ENCODE peak calls at places on chromosomes 4 and X, in four cellular contexts. C is endodermal cell, X is tibial nerve, R is caudate nucleus. Z is an unnamed sample.

GRCh38 chr4:185318679-185319078 is 77.0 kb downstream of the LRP2BP start:
- DNase-seq in C (peak), X (no peak), R (no peak), Z (no peak)

GRCh38 chrX:1354036-1355019 is 17.7 kb downstream of the IL3RA start:
- DNase-seq in C (no peak), X (no peak), R (no peak), Z (no peak)

GRCh38 chr4:172830295-172830764 is 338.3 kb upstream of the GALNT7 start:
- DNase-seq in C (no peak), X (no peak), R (no peak), Z (peak)

GRCh38 chrX:38627683-38628082 is 66.3 kb downstream of the TSPAN7 start:
- DNase-seq in C (peak), X (no peak), R (no peak), Z (no peak)

GRCh38 chrX:119181491-119181890 is 53.9 kb upstream of the KIAA1210 start:
- DNase-seq in C (peak), X (no peak), R (no peak), Z (no peak)

GRCh38 chr4:152556814-152557213 is 20.9 kb upstream of the FBXW7 start:
- DNase-seq in C (no peak), X (no peak), R (no peak), Z (no peak)

GRCh38 chrX:118117069-118117405 is 427 bp upstream of the KLHL13 start:
- DNase-seq in C (no peak), X (peak), R (no peak), Z (no peak)

GRCh38 chrX:45344597-45344996 is 143.9 kb upstream of the DIPK2B start:
- DNase-seq in C (no peak), X (no peak), R (no peak), Z (no peak)

GRCh38 chrX:38175140-38175539 is 45.5 kb downstream of the SRPX start:
- DNase-seq in C (peak), X (no peak), R (no peak), Z (peak)

GRCh38 chr4:123479944-123480343 is 83.3 kb downstream of the SPRY1 start:
- DNase-seq in C (no peak), X (no peak), R (no peak), Z (no peak)

GRCh38 chr4:19580090-19580489 is 671.6 kb upstream of the SLIT2 start:
- DNase-seq in C (no peak), X (no peak), R (no peak), Z (no peak)

GRCh38 chrX:65821721-65822496 is 154.5 kb downstream of the MSN start:
- DNase-seq in C (no peak), X (no peak), R (no peak), Z (no peak)

GRCh38 chrX:13212191-13212651 is 107.6 kb downstream of the ATXN3L start:
- DNase-seq in C (no peak), X (no peak), R (no peak), Z (no peak)

GRCh38 chrX:153687121-153688039 is at the start of gene SLC6A8:
- DNase-seq in C (peak), X (peak), R (peak), Z (no peak)

GRCh38 chr4:75002381-75002780 is 69.5 kb downstream of the PARM1 start:
- DNase-seq in C (no peak), X (no peak), R (no peak), Z (no peak)

GRCh38 chr4:148216866-148217814 is 225.1 kb downstream of the NR3C2 start:
- DNase-seq in C (no peak), X (no peak), R (no peak), Z (no peak)
- H3K27ac ChIP-seq in C (no peak), X (peak), R (no peak), Z (no peak)

DNA sequence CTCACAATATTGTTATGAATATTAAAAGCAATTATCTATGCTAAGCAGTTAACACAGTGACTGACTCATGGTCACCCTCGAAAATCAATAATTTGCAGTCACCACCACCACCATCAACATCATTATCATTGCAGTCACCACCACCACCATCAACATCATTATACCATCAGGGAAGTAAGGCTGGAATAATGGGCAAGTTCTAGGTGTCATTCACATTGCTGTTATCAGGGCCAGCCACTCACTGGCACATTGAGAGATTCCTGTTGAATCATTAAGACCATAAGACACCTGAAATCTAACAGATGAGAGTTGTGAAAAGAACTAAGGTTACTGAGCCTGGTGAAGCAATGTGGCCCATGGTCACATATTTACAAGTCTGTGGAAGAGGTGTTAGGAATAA is 247.6 kb upstream of the BOD1L1 start:
- DNase-seq in C (no peak), X (no peak), R (no peak), Z (no peak)
- H3K27ac ChIP-seq in C (no peak), X (no peak), R (no peak), Z (no peak)

DNA sequence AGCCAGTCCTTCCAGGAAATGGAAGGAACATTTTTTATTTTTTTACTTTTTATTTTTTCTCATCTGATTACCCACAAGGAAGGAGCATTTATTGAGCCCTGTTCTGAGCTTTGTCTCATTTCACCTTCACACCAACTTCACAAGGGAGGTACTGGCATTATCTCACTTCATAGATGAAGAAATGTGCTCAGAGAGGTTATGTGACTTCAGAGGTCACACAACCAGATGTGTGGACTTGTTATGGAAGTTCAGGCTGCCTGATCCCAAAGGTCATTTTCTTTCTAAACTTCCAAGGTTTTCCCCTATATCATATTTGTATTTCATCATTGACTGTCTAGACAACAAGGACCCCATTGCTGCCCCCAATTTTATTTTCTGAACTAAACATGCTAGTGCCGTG is 160.3 kb downstream of the DCLK2 start:
- DNase-seq in C (no peak), X (no peak), R (no peak), Z (no peak)
- H3K27ac ChIP-seq in C (no peak), X (no peak), R (no peak), Z (no peak)

GRCh38 chr4:7811536-7812190 is 128.0 kb downstream of the AFAP1 start:
- DNase-seq in C (no peak), X (peak), R (no peak), Z (no peak)
- H3K27ac ChIP-seq in C (peak), X (peak), R (no peak), Z (peak)

DNA sequence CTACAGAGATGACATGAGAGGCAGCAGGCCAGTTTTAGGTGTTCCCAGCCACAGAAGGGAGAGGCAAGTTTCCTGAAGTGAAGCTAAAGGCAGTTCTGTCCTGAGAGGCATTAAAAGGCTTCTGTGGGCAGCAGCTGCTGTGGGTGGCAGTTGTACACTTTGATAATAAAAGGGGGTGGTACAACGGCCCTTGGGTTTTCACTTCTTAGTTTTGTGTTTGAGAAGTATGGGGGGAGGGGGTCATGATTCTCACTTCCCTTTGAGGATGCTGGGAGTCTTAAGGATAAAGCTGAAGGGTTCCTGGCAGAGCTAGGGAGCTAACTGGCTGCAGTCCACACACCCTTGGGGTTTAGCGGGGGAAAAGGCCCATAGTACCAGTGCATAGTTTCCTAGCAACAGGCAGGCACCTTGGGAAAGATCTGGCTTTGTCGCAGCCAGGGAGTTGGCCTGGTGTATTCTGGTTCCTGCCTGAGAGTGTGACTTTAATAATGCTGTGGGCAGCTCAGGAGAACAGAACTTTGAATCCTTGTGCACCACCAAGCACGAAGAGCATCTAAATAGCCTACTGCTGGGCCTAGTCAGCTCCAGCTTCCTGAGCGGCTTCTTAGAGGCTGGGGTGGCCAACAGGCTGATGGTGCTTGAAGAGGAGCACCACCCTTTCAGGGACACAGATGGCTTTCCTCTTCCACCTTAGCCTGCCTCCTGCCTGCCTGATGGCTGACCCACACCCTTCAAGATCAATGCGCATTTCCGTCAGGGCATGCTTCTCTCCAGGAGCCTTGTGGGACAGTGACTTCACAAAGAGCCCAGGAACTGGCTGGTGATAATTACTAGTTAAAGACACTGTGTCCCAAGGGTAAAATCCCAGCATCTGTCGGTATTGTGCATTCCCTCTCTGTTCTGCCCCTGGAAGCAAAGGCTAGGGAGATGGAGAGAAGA is 12.4 kb downstream of the ZBTB33 start:
- DNase-seq in C (peak), X (no peak), R (peak), Z (no peak)
- H3K27ac ChIP-seq in C (no peak), X (no peak), R (peak), Z (no peak)

GRCh38 chr4:41264212-41264611 is 7.5 kb downstream of the UCHL1 start:
- DNase-seq in C (no peak), X (no peak), R (no peak), Z (no peak)
- H3K27ac ChIP-seq in C (no peak), X (no peak), R (no peak), Z (no peak)

GRCh38 chr4:142278663-142279062 is 567.4 kb downstream of the INPP4B start:
- DNase-seq in C (no peak), X (no peak), R (no peak), Z (no peak)
- H3K27ac ChIP-seq in C (no peak), X (no peak), R (no peak), Z (no peak)

Z was measured in neuronal stem cell.